ENCODE peak calls at places on chromosomes 3 and 15, in ten cellular contexts. O is NT2/D1; N is activated T-cell treated with anti-CD3 and anti-CD28 coated beads for 1 hour; H is NCI-H1105; L is GM12865; C is T47D; U is PC-9; I is activated CD8-positive, alpha-beta T cell treated with anti-CD3 and anti-CD28 coated beads for 36 hours; S is stimulated activated CD4-positive, alpha-beta T cell treated with anti-CD3 and anti-CD28 coated beads, TNF-alpha, amount 100 ng/mL, for 24 hours; X is cardiac septum. Z is an unnamed sample.

GRCh38 chr15:67869700-67870099 is 29.9 kb upstream of the RNU6-1 start:
- DNase-seq in O (no peak), N (no peak), H (no peak), L (peak), C (no peak), U (no peak), I (peak), S (no peak), X (no peak), Z (no peak)

GRCh38 chr3:120145498-120146285 is 51.4 kb upstream of the GSK3B start:
- DNase-seq in O (no peak), N (no peak), H (no peak), L (peak), C (no peak), U (peak), I (peak), S (no peak), X (no peak), Z (no peak)

GRCh38 chr3:184656991-184657669 is 54.7 kb downstream of the MAGEF1 start:
- DNase-seq in O (peak), N (no peak), H (no peak), L (peak), C (no peak), U (no peak), I (peak), S (no peak), X (no peak), Z (no peak)

GRCh38 chr3:100263583-100263982 is 2.8 kb downstream of the TBC1D23 start:
- DNase-seq in O (no peak), N (no peak), H (no peak), L (no peak), C (no peak), U (no peak), I (no peak), S (no peak), X (no peak), Z (no peak)

GRCh38 chr3:110789315-110789714 is 282.3 kb upstream of the NECTIN3 start:
- DNase-seq in O (no peak), N (no peak), H (no peak), L (no peak), C (no peak), U (no peak), I (no peak), S (no peak), X (no peak), Z (no peak)

GRCh38 chr3:114745322-114746240 is 401.5 kb downstream of the ZBTB20 start:
- DNase-seq in O (no peak), N (no peak), H (no peak), L (no peak), C (no peak), U (no peak), I (no peak), S (no peak), X (no peak), Z (no peak)

GRCh38 chr3:127967296-127967695 is 52.3 kb downstream of the KBTBD12 start:
- DNase-seq in O (no peak), N (no peak), H (no peak), L (no peak), C (no peak), U (no peak), I (no peak), S (no peak), X (no peak), Z (no peak)

GRCh38 chr15:31483053-31483923 is 156.7 kb downstream of the KLF13 start:
- DNase-seq in O (no peak), N (peak), H (no peak), L (peak), C (no peak), U (no peak), I (peak), S (no peak), X (no peak), Z (peak)

GRCh38 chr15:66738595-66738994 is 36.6 kb downstream of the SMAD6 start:
- DNase-seq in O (no peak), N (no peak), H (no peak), L (no peak), C (no peak), U (no peak), I (no peak), S (no peak), X (no peak), Z (no peak)

GRCh38 chr3:112304611-112305010 is 10.6 kb upstream of the SLC9C1 start:
- DNase-seq in O (no peak), N (no peak), H (no peak), L (no peak), C (no peak), U (no peak), I (no peak), S (no peak), X (no peak), Z (no peak)

GRCh38 chr15:40313531-40314398 is 6.0 kb upstream of the PLCB2 start:
- DNase-seq in O (no peak), N (peak), H (peak), L (peak), C (no peak), U (peak), I (peak), S (no peak), X (no peak), Z (no peak)

GRCh38 chr3:141421639-141422319 is 53.5 kb downstream of the ZBTB38 start:
- DNase-seq in O (no peak), N (no peak), H (no peak), L (no peak), C (no peak), U (no peak), I (no peak), S (no peak), X (no peak), Z (no peak)

GRCh38 chr15:70875001-70875782 is 17.0 kb downstream of the THAP10 start:
- DNase-seq in O (no peak), N (no peak), H (no peak), L (no peak), C (no peak), U (no peak), I (no peak), S (no peak), X (no peak), Z (no peak)

GRCh38 chr15:62524848-62525247 is 359.8 kb upstream of the C2CD4B start:
- DNase-seq in O (no peak), N (no peak), H (no peak), L (no peak), C (no peak), U (no peak), I (no peak), S (no peak), X (no peak), Z (no peak)

GRCh38 chr3:121698914-121699313 is 38.2 kb upstream of the HCLS1 start:
- DNase-seq in O (no peak), N (no peak), H (no peak), L (no peak), C (no peak), U (no peak), I (no peak), S (no peak), X (no peak), Z (no peak)

GRCh38 chr3:38018296-38019266 is 10.9 kb downstream of the PLCD1 start:
- DNase-seq in O (no peak), N (no peak), H (no peak), L (no peak), C (no peak), U (no peak), I (no peak), S (no peak), X (peak), Z (no peak)

GRCh38 chr3:67384790-67385397 is 269.5 kb downstream of the SUCLG2 start:
- DNase-seq in O (peak), N (peak), H (no peak), L (peak), C (peak), U (no peak), I (peak), S (no peak), X (no peak), Z (peak)

GRCh38 chr3:73179601-73180000 is 118.1 kb downstream of the EBLN2 start:
- DNase-seq in O (no peak), N (no peak), H (no peak), L (no peak), C (no peak), U (no peak), I (no peak), S (no peak), X (no peak), Z (no peak)